ENCODE peak calls at places on chromosome 10, in four cellular contexts. O, R, S and A are unnamed samples.
A peak's percentile ranks its signal among the peaks of the same experiment; 100 is the strongest.

GRCh38 chr10:110275140-110275729 is 29.5 kb downstream of the SMNDC1 start:
- DNase-seq in R (no peak), O (no peak), S (no peak), A (no peak)

GRCh38 chr10:130648807-130649206 is 512.6 kb downstream of the GLRX3 start:
- DNase-seq in R (no peak), S (no peak), O (no peak), A (no peak)

GRCh38 chr10:3043512-3044368 is 23.6 kb upstream of the PFKP start:
- DNase-seq in S (peak; percentile 93), O (peak; percentile 80), R (no peak), A (peak; percentile 77)

GRCh38 chr10:44510716-44511115 is 125.8 kb upstream of the CXCL12 start:
- DNase-seq in O (peak; percentile 23), S (no peak), R (no peak), A (no peak)

GRCh38 chr10:113473851-113474250 is 79.0 kb upstream of the HABP2 start:
- DNase-seq in S (no peak), R (no peak), O (no peak), A (no peak)

GRCh38 chr10:22466763-22467334 is 121.6 kb downstream of the SPAG6 start:
- DNase-seq in O (no peak), R (no peak), S (no peak), A (no peak)

GRCh38 chr10:52752801-52753437 is 19.7 kb downstream of the MBL2 start:
- DNase-seq in O (no peak), R (no peak), S (no peak), A (no peak)

GRCh38 chr10:58641095-58641531 is 128.4 kb downstream of the BICC1 start:
- DNase-seq in R (no peak), O (peak; percentile 92), S (no peak), A (no peak)

GRCh38 chr10:78588194-78588811 is 480.5 kb upstream of the ZMIZ1 start:
- DNase-seq in O (peak; percentile 87), R (no peak), S (peak; percentile 82), A (peak; percentile 11)

GRCh38 chr10:22911889-22912762 is 15.7 kb upstream of the ARMC3 start:
- DNase-seq in R (no peak), S (no peak), O (no peak), A (no peak)

GRCh38 chr10:29634764-29635625 is at the start of gene SVIL:
- DNase-seq in S (peak; percentile 92), R (no peak), O (peak; percentile 71), A (peak; percentile 64)

GRCh38 chr10:17394854-17395253 is 59.5 kb downstream of the ST8SIA6 start:
- DNase-seq in O (no peak), S (no peak), R (no peak), A (no peak)

GRCh38 chr10:33952692-33953360 is 618.4 kb upstream of the NRP1 start:
- DNase-seq in S (no peak), R (no peak), O (peak; percentile 82), A (no peak)

DNA sequence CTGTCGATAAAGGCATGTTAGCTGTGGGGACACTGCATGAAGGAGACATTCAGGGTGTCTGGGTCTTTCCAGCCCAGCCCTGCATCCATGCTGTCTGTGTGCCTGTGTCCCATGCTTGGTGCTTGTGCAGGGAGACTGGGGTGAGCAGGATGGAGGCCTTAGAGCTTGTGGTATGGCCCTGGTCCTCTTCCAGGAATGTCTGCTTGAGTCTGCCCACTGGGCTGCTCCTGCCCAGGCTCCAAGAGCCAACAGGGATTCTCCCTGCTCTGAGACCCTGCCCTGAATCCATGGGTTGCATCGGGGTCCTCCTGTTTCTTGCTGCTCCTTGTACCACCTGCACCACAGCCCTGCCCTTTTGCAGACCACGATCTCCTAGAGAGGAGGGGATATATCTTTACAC is 31.4 kb upstream of the ARHGAP22 start:
- DNase-seq in O (no peak), R (no peak), S (no peak), A (no peak)
- H4K5ac ChIP-seq in O (no peak overlapping the region), R (no peak overlapping the region), S (no peak overlapping the region), A (no peak overlapping the region)

DNA sequence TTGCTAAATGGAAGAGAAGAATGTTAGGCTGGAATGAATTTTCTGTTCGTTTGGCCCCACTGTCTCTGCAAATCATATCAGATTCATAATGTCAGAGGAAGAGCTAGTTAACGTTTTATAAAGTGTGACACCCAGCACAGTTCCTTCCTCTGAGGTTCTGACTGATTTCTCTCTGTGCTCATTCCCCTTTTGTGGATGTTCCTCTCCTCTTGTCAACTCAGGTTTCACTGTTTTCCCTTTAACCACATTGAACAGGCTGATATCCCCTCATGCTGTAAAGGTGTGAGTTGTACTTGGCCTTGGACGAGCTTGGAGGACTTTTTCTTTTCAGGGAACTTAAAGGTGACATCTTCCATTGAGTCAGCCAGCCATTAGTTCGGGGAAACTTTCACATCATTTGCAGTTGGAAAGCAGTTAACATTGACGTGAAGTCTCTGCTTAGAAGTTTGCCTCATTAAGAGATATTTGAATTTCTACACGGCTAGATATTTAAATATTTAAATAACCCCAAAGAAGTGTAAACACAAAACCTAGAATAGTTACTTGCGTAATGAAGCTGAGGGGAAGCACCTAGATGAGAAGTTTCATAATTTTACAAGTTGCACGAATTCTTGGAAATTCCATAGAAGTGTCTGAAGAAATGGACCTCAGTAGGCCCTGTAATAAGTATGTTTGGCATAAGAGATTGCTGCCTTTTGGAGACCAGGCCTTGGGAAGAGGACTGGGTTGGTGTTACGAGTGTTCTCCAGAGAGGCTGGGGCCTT is 101.5 kb upstream of the EGR2 start:
- DNase-seq in R (no peak), O (no peak), S (no peak), A (no peak)
- H4K5ac ChIP-seq in R (no peak overlapping the region), O (no peak overlapping the region), S (no peak overlapping the region), A (no peak overlapping the region)

GRCh38 chr10:89275383-89275782 is 23.8 kb upstream of the LIPA start:
- DNase-seq in O (no peak), S (no peak), R (no peak), A (no peak)
- H4K5ac ChIP-seq in O (no peak overlapping the region), S (no peak overlapping the region), R (no peak overlapping the region), A (no peak overlapping the region)

DNA sequence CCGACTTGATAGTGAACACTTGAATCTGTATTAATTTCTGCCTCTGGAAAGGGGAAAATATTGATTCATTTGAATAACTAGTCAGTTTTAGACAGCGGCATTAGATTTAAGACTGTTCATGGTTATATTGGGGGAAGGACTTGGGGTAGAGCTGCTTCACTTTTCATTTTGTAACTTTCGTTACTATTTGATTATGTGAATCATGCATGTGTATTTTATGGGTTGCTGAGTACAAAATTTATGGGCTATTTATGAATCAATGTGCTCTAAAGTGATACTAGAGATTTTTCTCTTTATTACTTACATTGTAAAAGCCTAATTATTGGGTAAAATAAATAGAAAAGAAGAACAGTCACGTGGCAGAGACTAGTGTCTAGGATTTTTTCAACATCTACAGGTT is 4.9 kb downstream of the GLUD1 start:
- DNase-seq in S (no peak), O (no peak), R (no peak), A (no peak)
- H4K5ac ChIP-seq in S (no peak overlapping the region), O (no peak overlapping the region), R (no peak overlapping the region), A (no peak overlapping the region)

GRCh38 chr10:132993271-132994260 is 51.2 kb upstream of the CFAP46 start:
- DNase-seq in O (no peak), R (no peak), S (no peak), A (no peak)

GRCh38 chr10:132990684-132991545 is 48.5 kb upstream of the CFAP46 start:
- DNase-seq in O (no peak), S (no peak), R (no peak), A (no peak)

GRCh38 chr10:132991706-132992432 is 49.5 kb upstream of the CFAP46 start:
- DNase-seq in R (no peak), O (no peak), S (no peak), A (no peak)

GRCh38 chr10:132994371-132994796 is 52.0 kb upstream of the CFAP46 start:
- DNase-seq in R (no peak), O (peak; percentile 8), S (peak; percentile 18), A (no peak)

DNA sequence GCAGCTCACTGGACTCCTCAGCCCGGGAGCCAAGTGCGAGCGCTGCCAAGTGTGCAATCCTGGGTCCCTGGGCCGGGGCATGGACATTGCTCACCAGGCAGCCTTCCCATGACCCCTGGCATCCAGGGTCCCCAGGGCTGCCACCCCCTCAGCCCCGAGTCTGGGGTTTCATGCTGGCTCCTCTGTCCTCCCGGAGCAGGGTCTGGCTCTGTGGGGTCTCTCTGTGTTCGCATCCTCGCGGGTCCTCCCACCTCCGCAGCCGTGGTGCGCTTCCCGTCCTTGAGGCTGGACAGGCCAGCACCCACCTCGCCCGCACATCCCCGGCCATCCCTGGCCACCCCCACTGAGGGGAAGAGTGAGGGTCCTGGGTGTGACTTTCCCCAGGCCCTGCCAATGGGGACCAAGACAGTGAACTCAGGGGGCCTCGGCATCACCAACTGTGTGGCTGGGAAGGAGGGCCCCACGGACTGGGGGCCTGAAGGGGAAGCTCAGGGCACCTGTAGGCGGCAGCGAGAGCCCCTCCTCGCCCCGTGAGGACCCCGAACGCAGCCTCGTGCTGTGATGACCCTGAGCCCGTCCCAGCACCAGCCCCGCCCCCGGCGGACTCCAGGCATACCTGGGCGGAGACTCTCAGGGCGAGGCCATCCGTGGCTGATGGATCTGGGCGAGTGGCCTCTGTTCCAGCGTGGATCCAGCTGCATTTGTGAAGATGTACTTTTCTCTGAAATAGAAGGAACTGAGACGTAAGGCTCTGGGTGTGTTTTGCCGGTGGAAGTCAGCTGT is 50.3 kb upstream of the CFAP46 start:
- DNase-seq in S (no peak), O (no peak), R (no peak), A (no peak)
- H4K5ac ChIP-seq in S (no peak overlapping the region), O (no peak overlapping the region), R (no peak overlapping the region), A (no peak overlapping the region)